ENCODE peak calls at places on chromosomes 6 and 20, in ten cellular contexts. O is tibial nerve, K is NCI-H1105 treated with DMSO at 0.1 percent for 48 hours, A is T-helper 2 cell, D is RWPE2, X is LHCN-M2, S is AG09319, N is Calu3, G is AG08395, L is substantia nigra. I is an unnamed sample.

GRCh38 chr6:5981274-5982026 is 25.3 kb downstream of the NRN1 start:
- DNase-seq in O (no peak), K (no peak), A (no peak), D (no peak), X (peak; percentile 95), S (no peak), N (no peak), G (peak; percentile 56), L (no peak), I (no peak)

GRCh38 chr20:1894471-1894950 is 696 bp upstream of the SIRPA start:
- DNase-seq in O (no peak), K (peak; percentile 62), A (no peak), D (peak; percentile 67), X (peak; percentile 60), S (peak; percentile 20), N (peak; percentile 59), G (peak; percentile 75), L (no peak), I (peak; percentile 52)

GRCh38 chr6:71126506-71126905 is 162.1 kb upstream of the OGFRL1 start:
- DNase-seq in O (no peak), K (peak; percentile 61), A (no peak), D (no peak), X (no peak), S (no peak), N (no peak), G (no peak), L (no peak), I (no peak)

GRCh38 chr6:80641591-80641990 is 535.1 kb downstream of the BCKDHB start:
- DNase-seq in O (no peak), K (no peak), A (no peak), D (no peak), X (peak; percentile 85), S (no peak), N (no peak), G (no peak), L (no peak), I (no peak)

GRCh38 chr20:11935212-11935611 is 17.5 kb downstream of the BTBD3 start:
- DNase-seq in O (no peak), K (no peak), A (no peak), D (no peak), X (no peak), S (no peak), N (no peak), G (no peak), L (no peak), I (no peak)

GRCh38 chr20:9306521-9306920 is 207.9 kb upstream of the LAMP5 start:
- DNase-seq in O (no peak), K (no peak), A (no peak), D (no peak), X (peak; percentile 62), S (peak; percentile 29), N (peak; percentile 18), G (peak; percentile 38), L (no peak), I (no peak)

GRCh38 chr20:24653306-24653705 is 183.9 kb downstream of the SYNDIG1 start:
- DNase-seq in O (no peak), K (no peak), A (no peak), D (no peak), X (peak; percentile 20), S (no peak), N (no peak), G (peak; percentile 52), L (no peak), I (no peak)

GRCh38 chr6:112085666-112086065 is 1.6 kb downstream of the TUBE1 start:
- DNase-seq in O (no peak), K (no peak), A (no peak), D (no peak), X (no peak), S (no peak), N (no peak), G (no peak), L (no peak), I (no peak)

GRCh38 chr20:4373454-4373853 is 348.3 kb upstream of the PRND start:
- DNase-seq in O (no peak), K (no peak), A (no peak), D (no peak), X (no peak), S (no peak), N (no peak), G (no peak), L (no peak), I (peak; percentile 33)

GRCh38 chr6:90458353-90459224 is 128.3 kb downstream of the MAP3K7 start:
- DNase-seq in O (no peak), K (no peak), A (peak; percentile 44), D (no peak), X (peak; percentile 31), S (no peak), N (no peak), G (no peak), L (no peak), I (peak; percentile 76)

GRCh38 chr20:371755-372542 is 8.6 kb upstream of the TRIB3 start:
- DNase-seq in O (peak; percentile 52), K (no peak), A (no peak), D (peak; percentile 89), X (peak; percentile 53), S (peak; percentile 89), N (peak; percentile 83), G (peak; percentile 65), L (no peak), I (peak; percentile 45)

GRCh38 chr6:38871745-38872568 is 156.8 kb downstream of the DNAH8 start:
- DNase-seq in O (peak; percentile 72), K (peak; percentile 56), A (peak; percentile 24), D (no peak), X (peak; percentile 44), S (no peak), N (peak; percentile 74), G (peak; percentile 70), L (no peak), I (peak; percentile 31)

GRCh38 chr6:144928847-144929246 is 643.7 kb downstream of the UTRN start:
- DNase-seq in O (no peak), K (no peak), A (no peak), D (no peak), X (no peak), S (no peak), N (no peak), G (no peak), L (no peak), I (no peak)

GRCh38 chr20:59248031-59248684 is 52.3 kb upstream of the EDN3 start:
- DNase-seq in O (no peak), K (peak; percentile 23), A (no peak), D (no peak), X (peak; percentile 7), S (no peak), N (no peak), G (no peak), L (no peak), I (no peak)

GRCh38 chr6:107816818-107817217 is 7.3 kb downstream of the SCML4 start:
- DNase-seq in O (no peak), K (no peak), A (no peak), D (no peak), X (no peak), S (no peak), N (peak; percentile 34), G (no peak), L (no peak), I (no peak)

GRCh38 chr20:46199198-46199597 is 81.1 kb downstream of the CD40 start:
- DNase-seq in O (no peak), K (no peak), A (no peak), D (no peak), X (no peak), S (no peak), N (no peak), G (no peak), L (no peak), I (no peak)

GRCh38 chr6:109821494-109821893 is 130.4 kb downstream of the FIG4 start:
- DNase-seq in O (no peak), K (no peak), A (no peak), D (no peak), X (no peak), S (no peak), N (no peak), G (no peak), L (no peak), I (no peak)

GRCh38 chr6:24718449-24719124 is 367 bp downstream of the C6orf62 start:
- DNase-seq in O (no peak), K (no peak), A (no peak), D (no peak), X (no peak), S (no peak), N (no peak), G (no peak), L (no peak), I (no peak)

GRCh38 chr20:58985656-58986055 is 4.6 kb downstream of the NELFCD start:
- DNase-seq in O (no peak), K (no peak), A (no peak), D (peak; percentile 34), X (no peak), S (no peak), N (no peak), G (no peak), L (no peak), I (no peak)

GRCh38 chr6:57302477-57302876 is 15.0 kb upstream of the PRIM2 start:
- DNase-seq in O (no peak), K (no peak), A (no peak), D (no peak), X (no peak), S (no peak), N (no peak), G (no peak), L (no peak), I (no peak)

GRCh38 chr20:21702553-21703467 is 2.7 kb upstream of the PAX1 start:
- DNase-seq in O (peak; percentile 54), K (peak; percentile 76), A (no peak), D (no peak), X (peak; percentile 11), S (no peak), N (no peak), G (peak; percentile 60), L (peak; percentile 41), I (peak; percentile 50)

GRCh38 chr6:161186173-161186769 is 87.6 kb downstream of the AGPAT4 start:
- DNase-seq in O (peak; percentile 37), K (no peak), A (no peak), D (no peak), X (peak; percentile 77), S (peak; percentile 38), N (no peak), G (peak; percentile 78), L (no peak), I (peak; percentile 19)

GRCh38 chr6:108561742-108562502 is 1.2 kb downstream of the FOXO3 start:
- DNase-seq in O (no peak), K (peak; percentile 31), A (peak; percentile 17), D (peak; percentile 70), X (no peak), S (no peak), N (peak; percentile 29), G (no peak), L (no peak), I (no peak)

GRCh38 chr20:41574802-41575389 is 43.3 kb downstream of the CHD6 start:
- DNase-seq in O (no peak), K (no peak), A (no peak), D (no peak), X (no peak), S (no peak), N (no peak), G (no peak), L (no peak), I (no peak)

GRCh38 chr20:50380697-50381040 is 129.5 kb upstream of the PTPN1 start:
- DNase-seq in O (no peak), K (no peak), A (no peak), D (peak; percentile 78), X (no peak), S (peak; percentile 30), N (peak; percentile 60), G (peak; percentile 79), L (no peak), I (no peak)

GRCh38 chr6:80468398-80468797 is 361.9 kb downstream of the BCKDHB start:
- DNase-seq in O (no peak), K (peak; percentile 67), A (no peak), D (no peak), X (no peak), S (no peak), N (no peak), G (no peak), L (no peak), I (no peak)

GRCh38 chr6:15936503-15936902 is 192.4 kb upstream of the MYLIP start:
- DNase-seq in O (no peak), K (no peak), A (no peak), D (no peak), X (no peak), S (no peak), N (no peak), G (no peak), L (no peak), I (no peak)

GRCh38 chr6:77368660-77369313 is 94.5 kb downstream of the HTR1B start:
- DNase-seq in O (no peak), K (no peak), A (no peak), D (no peak), X (no peak), S (no peak), N (peak; percentile 38), G (no peak), L (no peak), I (no peak)

I was measured in trophoblast cell.